ENCODE peak calls at places on chromosomes 16 and 17, in ten cellular contexts. One of them, this sample, is unnamed.
A peak's percentile ranks its signal among the peaks of the same experiment; 100 is the strongest.

GRCh38 chr16:52469775-52470174 is 77.2 kb downstream of the TOX3 start:
- DNase-seq in H54: no peak
- DNase-seq in CD8-positive, alpha-beta memory T cell: no peak
- DNase-seq in body of pancreas: no peak
- DNase-seq in A172: no peak
- DNase-seq in NCI-H1105: peak; percentile 14
- DNase-seq in nephron progenitor cell: no peak
- DNase-seq in AML-193: no peak
- DNase-seq in Daoy: no peak
- DNase-seq in stimulated activated CD4-positive, alpha-beta T cell treated with anti-CD3 and anti-CD28 coated beads, Interleukin-2, amount 100 ng/mL, for 48 hours: no peak
- DNase-seq in this sample: no peak

GRCh38 chr16:78762222-78762621 is 662.8 kb downstream of the WWOX start:
- DNase-seq in H54: no peak
- DNase-seq in CD8-positive, alpha-beta memory T cell: no peak
- DNase-seq in body of pancreas: no peak
- DNase-seq in A172: no peak
- DNase-seq in NCI-H1105: no peak
- DNase-seq in nephron progenitor cell: no peak
- DNase-seq in AML-193: no peak
- DNase-seq in Daoy: no peak
- DNase-seq in stimulated activated CD4-positive, alpha-beta T cell treated with anti-CD3 and anti-CD28 coated beads, Interleukin-2, amount 100 ng/mL, for 48 hours: no peak
- DNase-seq in this sample: no peak

GRCh38 chr17:80007939-80008338 is 27.7 kb downstream of the TBC1D16 start:
- DNase-seq in H54: no peak
- DNase-seq in CD8-positive, alpha-beta memory T cell: no peak
- DNase-seq in body of pancreas: no peak
- DNase-seq in A172: no peak
- DNase-seq in NCI-H1105: no peak
- DNase-seq in nephron progenitor cell: no peak
- DNase-seq in AML-193: no peak
- DNase-seq in Daoy: no peak
- DNase-seq in stimulated activated CD4-positive, alpha-beta T cell treated with anti-CD3 and anti-CD28 coated beads, Interleukin-2, amount 100 ng/mL, for 48 hours: no peak
- DNase-seq in this sample: no peak

GRCh38 chr17:80453980-80454556 is 22.3 kb downstream of the NPTX1 start:
- DNase-seq in H54: no peak
- DNase-seq in CD8-positive, alpha-beta memory T cell: no peak
- DNase-seq in body of pancreas: no peak
- DNase-seq in A172: peak; percentile 14
- DNase-seq in NCI-H1105: no peak
- DNase-seq in nephron progenitor cell: no peak
- DNase-seq in AML-193: no peak
- DNase-seq in Daoy: no peak
- DNase-seq in stimulated activated CD4-positive, alpha-beta T cell treated with anti-CD3 and anti-CD28 coated beads, Interleukin-2, amount 100 ng/mL, for 48 hours: no peak
- DNase-seq in this sample: no peak

GRCh38 chr16:31005350-31006085 is 4.9 kb downstream of the STX1B start:
- DNase-seq in H54: no peak
- DNase-seq in CD8-positive, alpha-beta memory T cell: no peak
- DNase-seq in body of pancreas: no peak
- DNase-seq in A172: no peak
- DNase-seq in NCI-H1105: no peak
- DNase-seq in nephron progenitor cell: no peak
- DNase-seq in AML-193: no peak
- DNase-seq in Daoy: no peak
- DNase-seq in stimulated activated CD4-positive, alpha-beta T cell treated with anti-CD3 and anti-CD28 coated beads, Interleukin-2, amount 100 ng/mL, for 48 hours: no peak
- DNase-seq in this sample: peak; percentile 58

GRCh38 chr17:54754560-54754959 is 146.1 kb upstream of the TOM1L1 start:
- DNase-seq in H54: peak; percentile 12
- DNase-seq in CD8-positive, alpha-beta memory T cell: no peak
- DNase-seq in body of pancreas: peak; percentile 4
- DNase-seq in A172: no peak
- DNase-seq in NCI-H1105: no peak
- DNase-seq in nephron progenitor cell: no peak
- DNase-seq in AML-193: peak; percentile 18
- DNase-seq in Daoy: no peak
- DNase-seq in stimulated activated CD4-positive, alpha-beta T cell treated with anti-CD3 and anti-CD28 coated beads, Interleukin-2, amount 100 ng/mL, for 48 hours: no peak
- DNase-seq in this sample: peak; percentile 17

GRCh38 chr16:75733305-75734141 is 7.2 kb upstream of the CPHXL start:
- DNase-seq in H54: no peak
- DNase-seq in CD8-positive, alpha-beta memory T cell: no peak
- DNase-seq in body of pancreas: no peak
- DNase-seq in A172: peak; percentile 22
- DNase-seq in NCI-H1105: no peak
- DNase-seq in nephron progenitor cell: peak; percentile 43
- DNase-seq in AML-193: no peak
- DNase-seq in Daoy: peak; percentile 78
- DNase-seq in stimulated activated CD4-positive, alpha-beta T cell treated with anti-CD3 and anti-CD28 coated beads, Interleukin-2, amount 100 ng/mL, for 48 hours: no peak
- DNase-seq in this sample: peak; percentile 70

GRCh38 chr17:15261818-15262290 is 3.3 kb downstream of the PMP22 start:
- DNase-seq in H54: no peak
- DNase-seq in CD8-positive, alpha-beta memory T cell: no peak
- DNase-seq in body of pancreas: no peak
- DNase-seq in A172: peak; percentile 30
- DNase-seq in NCI-H1105: no peak
- DNase-seq in nephron progenitor cell: peak; percentile 22
- DNase-seq in AML-193: no peak
- DNase-seq in Daoy: peak; percentile 50
- DNase-seq in stimulated activated CD4-positive, alpha-beta T cell treated with anti-CD3 and anti-CD28 coated beads, Interleukin-2, amount 100 ng/mL, for 48 hours: no peak
- DNase-seq in this sample: no peak

GRCh38 chr17:79991140-79991923 is 44.3 kb downstream of the TBC1D16 start:
- DNase-seq in H54: peak; percentile 91
- DNase-seq in CD8-positive, alpha-beta memory T cell: peak; percentile 77
- DNase-seq in body of pancreas: peak; percentile 91
- DNase-seq in A172: peak; percentile 75
- DNase-seq in NCI-H1105: peak; percentile 83
- DNase-seq in nephron progenitor cell: peak; percentile 83
- DNase-seq in AML-193: peak; percentile 65
- DNase-seq in Daoy: peak; percentile 65
- DNase-seq in stimulated activated CD4-positive, alpha-beta T cell treated with anti-CD3 and anti-CD28 coated beads, Interleukin-2, amount 100 ng/mL, for 48 hours: peak; percentile 77
- DNase-seq in this sample: peak; percentile 96

GRCh38 chr17:65902831-65903549 is 288.9 kb downstream of the CEP112 start:
- DNase-seq in H54: no peak
- DNase-seq in CD8-positive, alpha-beta memory T cell: no peak
- DNase-seq in body of pancreas: peak; percentile 50
- DNase-seq in A172: no peak
- DNase-seq in NCI-H1105: no peak
- DNase-seq in nephron progenitor cell: no peak
- DNase-seq in AML-193: no peak
- DNase-seq in Daoy: no peak
- DNase-seq in stimulated activated CD4-positive, alpha-beta T cell treated with anti-CD3 and anti-CD28 coated beads, Interleukin-2, amount 100 ng/mL, for 48 hours: no peak
- DNase-seq in this sample: no peak

GRCh38 chr16:89863741-89864391 is 9.5 kb upstream of the TCF25 start:
- DNase-seq in H54: no peak
- DNase-seq in CD8-positive, alpha-beta memory T cell: peak; percentile 40
- DNase-seq in body of pancreas: no peak
- DNase-seq in A172: no peak
- DNase-seq in NCI-H1105: no peak
- DNase-seq in nephron progenitor cell: no peak
- DNase-seq in AML-193: peak; percentile 41
- DNase-seq in Daoy: no peak
- DNase-seq in stimulated activated CD4-positive, alpha-beta T cell treated with anti-CD3 and anti-CD28 coated beads, Interleukin-2, amount 100 ng/mL, for 48 hours: no peak
- DNase-seq in this sample: no peak

GRCh38 chr17:74457146-74457819 is 9.2 kb upstream of the CD300A start:
- DNase-seq in H54: peak; percentile 82
- DNase-seq in CD8-positive, alpha-beta memory T cell: peak; percentile 50
- DNase-seq in body of pancreas: peak; percentile 86
- DNase-seq in A172: peak; percentile 45
- DNase-seq in NCI-H1105: peak; percentile 55
- DNase-seq in nephron progenitor cell: peak; percentile 84
- DNase-seq in AML-193: peak; percentile 73
- DNase-seq in Daoy: peak; percentile 79
- DNase-seq in stimulated activated CD4-positive, alpha-beta T cell treated with anti-CD3 and anti-CD28 coated beads, Interleukin-2, amount 100 ng/mL, for 48 hours: peak; percentile 75
- DNase-seq in this sample: peak; percentile 86

GRCh38 chr17:79160980-79161621 is 86.5 kb downstream of the ENGASE start:
- DNase-seq in H54: no peak
- DNase-seq in CD8-positive, alpha-beta memory T cell: peak; percentile 14
- DNase-seq in body of pancreas: no peak
- DNase-seq in A172: peak; percentile 66
- DNase-seq in NCI-H1105: no peak
- DNase-seq in nephron progenitor cell: no peak
- DNase-seq in AML-193: no peak
- DNase-seq in Daoy: peak; percentile 71
- DNase-seq in stimulated activated CD4-positive, alpha-beta T cell treated with anti-CD3 and anti-CD28 coated beads, Interleukin-2, amount 100 ng/mL, for 48 hours: peak; percentile 5
- DNase-seq in this sample: no peak

GRCh38 chr16:75218256-75219076 is at the start of gene CTRB1:
- DNase-seq in H54: no peak
- DNase-seq in CD8-positive, alpha-beta memory T cell: no peak
- DNase-seq in body of pancreas: peak; percentile 99
- DNase-seq in A172: no peak
- DNase-seq in NCI-H1105: no peak
- DNase-seq in nephron progenitor cell: no peak
- DNase-seq in AML-193: no peak
- DNase-seq in Daoy: no peak
- DNase-seq in stimulated activated CD4-positive, alpha-beta T cell treated with anti-CD3 and anti-CD28 coated beads, Interleukin-2, amount 100 ng/mL, for 48 hours: no peak
- DNase-seq in this sample: no peak

GRCh38 chr17:82023447-82024241 is 539 bp downstream of the LRRC45 start:
- DNase-seq in H54: peak; percentile 57
- DNase-seq in CD8-positive, alpha-beta memory T cell: no peak
- DNase-seq in body of pancreas: peak; percentile 41
- DNase-seq in A172: no peak
- DNase-seq in NCI-H1105: no peak
- DNase-seq in nephron progenitor cell: peak; percentile 47
- DNase-seq in AML-193: peak; percentile 26
- DNase-seq in Daoy: peak; percentile 41
- DNase-seq in stimulated activated CD4-positive, alpha-beta T cell treated with anti-CD3 and anti-CD28 coated beads, Interleukin-2, amount 100 ng/mL, for 48 hours: no peak
- DNase-seq in this sample: peak; percentile 60

GRCh38 chr16:86710602-86710950 is 132.2 kb downstream of the FOXL1 start:
- DNase-seq in H54: no peak
- DNase-seq in CD8-positive, alpha-beta memory T cell: no peak
- DNase-seq in body of pancreas: no peak
- DNase-seq in A172: no peak
- DNase-seq in NCI-H1105: no peak
- DNase-seq in nephron progenitor cell: no peak
- DNase-seq in AML-193: no peak
- DNase-seq in Daoy: no peak
- DNase-seq in stimulated activated CD4-positive, alpha-beta T cell treated with anti-CD3 and anti-CD28 coated beads, Interleukin-2, amount 100 ng/mL, for 48 hours: no peak
- DNase-seq in this sample: no peak

This sample was measured in WERI-Rb-1.